ENCODE peak calls at places on chromosomes 1 and 21, in five cellular contexts. E is osteoblast, W is GM23248, I is K562, V is left cardiac atrium. F is an unnamed sample.

GRCh38 chr1:117656202-117656641 is 50.4 kb downstream of the TENT5C start:
- DNase-seq in I (no peak), W (no peak), E (no peak), V (no peak), F (no peak)

GRCh38 chr1:182317489-182318180 is 74.0 kb downstream of the GLUL start:
- DNase-seq in W (no peak), V (no peak), E (no peak), I (no peak), F (no peak)

GRCh38 chr21:42513151-42513984 is at the start of gene SLC37A1:
- DNase-seq in E (no peak), I (peak), V (peak), W (peak), F (peak)

GRCh38 chr1:240508950-240509349 is 103.0 kb downstream of the GREM2 start:
- DNase-seq in E (no peak), V (no peak), W (peak), I (no peak), F (no peak)

GRCh38 chr1:77757616-77758015 is 2.0 kb downstream of the USP33 start:
- DNase-seq in E (peak), I (no peak), W (peak), V (no peak), F (no peak)

GRCh38 chr21:35075546-35075945 is 26.4 kb upstream of the RUNX1 start:
- DNase-seq in V (peak), E (no peak), I (peak), W (peak), F (no peak)

GRCh38 chr1:218510153-218510772 is 165.1 kb downstream of the TGFB2 start:
- DNase-seq in W (no peak), V (no peak), I (no peak), E (no peak), F (no peak)

GRCh38 chr1:39635871-39636210 is 3.6 kb downstream of the HEYL start:
- DNase-seq in I (no peak), W (no peak), V (no peak), E (peak), F (no peak)